ENCODE peak calls at places on chromosomes 5 and 9, in six cellular contexts. K is GM12878, A is upper lobe of left lung, R is K562, W is HepG2, Y is HCT116. P is an unnamed sample.
A peak's percentile ranks its signal among the peaks of the same experiment; 100 is the strongest.

GRCh38 chr5:6488021-6488420 is 39.4 kb downstream of the UBE2QL1 start:
- ATAC-seq in A (no peak), K (no peak), R (no peak), W (no peak), Y (no peak), P (no peak)

GRCh38 chr9:2086971-2087370 is 71.8 kb downstream of the SMARCA2 start:
- ATAC-seq in K (peak; percentile 91), A (no peak), Y (no peak), W (no peak), R (no peak), P (no peak)

GRCh38 chr9:134963546-134963945 is 45.8 kb upstream of the FCN1 start:
- ATAC-seq in W (no peak), K (no peak), Y (no peak), A (no peak), R (no peak), P (no peak)

GRCh38 chr5:154502180-154502579 is 24.2 kb upstream of the HAND1 start:
- ATAC-seq in K (no peak), W (no peak), Y (no peak), A (no peak), R (no peak), P (no peak)

GRCh38 chr9:125549465-125550215 is 157.4 kb downstream of the MAPKAP1 start:
- ATAC-seq in W (peak; percentile 64), R (no peak), K (no peak), Y (no peak), A (peak; percentile 75), P (peak; percentile 65)

GRCh38 chr5:76074487-76074886 is 8.7 kb upstream of the SV2C start:
- ATAC-seq in W (peak; percentile 33), A (peak; percentile 60), R (peak; percentile 73), K (peak; percentile 86), Y (peak; percentile 78), P (no peak)

GRCh38 chr9:37920471-37921167 is 16.7 kb upstream of the SLC25A51 start:
- ATAC-seq in R (peak; percentile 89), W (peak; percentile 34), K (peak; percentile 89), Y (peak; percentile 80), A (no peak), P (no peak)

GRCh38 chr9:15310448-15310847 is 3.4 kb upstream of the TTC39B start:
- ATAC-seq in W (no peak), R (no peak), K (no peak), A (no peak), Y (no peak), P (no peak)

GRCh38 chr5:149802008-149802407 is 71.9 kb downstream of the PPARGC1B start:
- ATAC-seq in W (no peak), R (peak; percentile 7), A (no peak), Y (no peak), K (no peak), P (no peak)

GRCh38 chr5:1108008-1108864 is 3.6 kb downstream of the SLC12A7 start:
- ATAC-seq in W (no peak), Y (no peak), A (peak; percentile 7), R (no peak), K (no peak), P (no peak)
- TF ChIP-seq POLR2AphosphoS5 in W (no peak), Y (no peak), A (no peak), R (no peak), K (no peak), P (no peak)

DNA sequence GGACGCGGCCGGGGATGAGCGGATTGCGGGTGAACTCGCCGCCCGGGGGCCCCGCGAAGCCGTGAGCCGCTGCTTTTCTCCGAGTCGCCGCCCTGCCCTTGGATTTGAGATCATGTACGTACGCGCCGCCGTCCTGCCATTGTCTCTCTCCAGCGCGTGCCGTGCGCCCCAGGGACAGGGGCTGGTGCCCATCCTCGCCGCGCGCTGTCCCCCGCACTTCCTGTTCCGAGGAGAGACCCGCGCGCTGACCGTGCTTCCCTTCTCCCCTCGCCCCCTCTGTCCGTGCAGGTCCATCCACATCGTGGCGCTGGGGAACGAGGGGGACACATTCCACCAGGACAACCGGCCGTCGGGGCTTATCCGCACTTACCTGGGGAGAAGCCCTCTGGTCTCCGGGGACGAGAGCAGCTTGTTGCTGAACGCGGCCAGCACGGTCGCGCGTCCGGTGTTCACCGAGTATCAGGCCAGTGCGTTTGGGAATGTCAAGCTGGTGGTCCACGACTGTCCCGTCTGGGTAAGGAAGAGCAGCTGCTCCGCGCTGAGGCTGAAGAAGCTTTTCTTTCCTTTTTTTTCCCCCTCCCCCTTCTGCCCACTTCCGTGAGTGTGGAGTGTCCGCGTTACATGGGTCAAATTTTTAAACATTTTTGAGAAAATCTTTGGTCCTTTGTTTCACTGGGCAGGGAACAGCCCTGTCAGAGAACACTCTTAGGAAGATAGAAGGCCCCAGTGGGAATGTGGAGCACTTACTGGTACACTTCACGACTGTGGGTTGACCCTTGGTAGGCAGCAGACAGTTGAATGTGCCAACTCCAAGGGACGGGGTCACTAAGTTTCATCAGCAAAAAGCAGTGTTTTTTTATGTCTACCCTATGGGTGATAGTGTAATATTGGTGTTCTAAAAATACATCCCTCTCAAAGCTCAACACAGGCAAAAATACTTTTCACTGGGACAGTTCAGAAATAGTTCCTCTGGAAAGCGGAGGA is 727 bp downstream of the RHOBTB3 start:
- ATAC-seq in R (peak; percentile 14), A (peak; percentile 53), W (peak; percentile 74), Y (peak; percentile 44), K (peak; percentile 40), P (peak; percentile 17)
- TF ChIP-seq POLR2A in R (no peak), A (no peak), W (no peak), Y (peak; percentile 11), K (peak; percentile 24), P (no peak)

GRCh38 chr5:112122353-112122752 is 296.7 kb downstream of the EPB41L4A start:
- ATAC-seq in A (no peak), Y (no peak), K (no peak), W (no peak), R (no peak), P (no peak)
- TF ChIP-seq POLR2AphosphoS5 in A (no peak), Y (no peak), K (no peak), W (no peak), R (no peak), P (no peak)

DNA sequence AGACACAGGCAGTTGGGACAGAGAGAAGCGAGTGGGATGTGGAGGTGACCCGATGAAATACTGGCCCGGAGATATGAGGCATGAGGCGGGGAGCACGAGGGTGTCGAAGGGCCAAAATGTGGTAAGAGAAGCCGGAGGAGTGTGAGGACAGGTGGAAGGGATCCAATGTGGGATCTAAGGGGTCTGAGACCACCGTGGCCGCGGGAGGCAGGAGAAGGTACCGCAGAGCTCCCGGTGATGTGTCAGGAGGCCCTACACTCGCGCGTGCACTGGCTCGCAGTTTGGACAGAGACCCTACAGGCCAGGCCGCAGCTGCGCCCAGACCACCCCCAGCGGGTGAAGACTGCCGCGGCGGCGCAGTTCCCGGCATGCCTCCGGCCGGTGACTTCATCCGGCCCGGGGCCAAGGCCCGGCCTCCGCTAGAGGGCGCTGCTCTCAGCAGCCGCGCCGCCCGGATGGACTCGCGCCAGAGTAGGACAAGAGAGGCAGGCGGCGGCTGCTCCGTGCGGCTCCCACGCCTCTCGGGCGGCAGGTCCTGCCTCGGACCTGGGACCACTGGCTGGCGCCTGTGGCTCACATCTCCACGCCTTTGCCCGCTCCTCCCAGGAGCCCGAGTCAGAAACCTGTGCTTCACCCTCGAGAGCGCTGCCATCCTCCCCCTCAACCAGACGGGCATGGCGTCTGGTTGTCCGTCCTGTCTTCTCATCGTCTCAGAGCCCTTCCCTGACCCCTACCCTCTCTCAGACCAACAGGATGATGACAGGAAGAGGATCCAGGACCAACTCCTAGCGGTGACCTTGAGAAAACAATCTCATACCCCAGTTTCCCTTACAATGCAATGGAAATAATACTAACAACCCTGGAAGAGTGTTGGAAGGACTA is 35.4 kb upstream of the STING1 start:
- ATAC-seq in Y (peak; percentile 84), K (peak; percentile 92), A (peak; percentile 97), R (peak; percentile 95), W (peak; percentile 91), P (peak; percentile 97)
- TF ChIP-seq POLR2A in Y (peak; percentile 73), K (peak; percentile 96), A (peak; percentile 53), R (peak; percentile 89), W (peak; percentile 89), P (peak; percentile 49)

DNA sequence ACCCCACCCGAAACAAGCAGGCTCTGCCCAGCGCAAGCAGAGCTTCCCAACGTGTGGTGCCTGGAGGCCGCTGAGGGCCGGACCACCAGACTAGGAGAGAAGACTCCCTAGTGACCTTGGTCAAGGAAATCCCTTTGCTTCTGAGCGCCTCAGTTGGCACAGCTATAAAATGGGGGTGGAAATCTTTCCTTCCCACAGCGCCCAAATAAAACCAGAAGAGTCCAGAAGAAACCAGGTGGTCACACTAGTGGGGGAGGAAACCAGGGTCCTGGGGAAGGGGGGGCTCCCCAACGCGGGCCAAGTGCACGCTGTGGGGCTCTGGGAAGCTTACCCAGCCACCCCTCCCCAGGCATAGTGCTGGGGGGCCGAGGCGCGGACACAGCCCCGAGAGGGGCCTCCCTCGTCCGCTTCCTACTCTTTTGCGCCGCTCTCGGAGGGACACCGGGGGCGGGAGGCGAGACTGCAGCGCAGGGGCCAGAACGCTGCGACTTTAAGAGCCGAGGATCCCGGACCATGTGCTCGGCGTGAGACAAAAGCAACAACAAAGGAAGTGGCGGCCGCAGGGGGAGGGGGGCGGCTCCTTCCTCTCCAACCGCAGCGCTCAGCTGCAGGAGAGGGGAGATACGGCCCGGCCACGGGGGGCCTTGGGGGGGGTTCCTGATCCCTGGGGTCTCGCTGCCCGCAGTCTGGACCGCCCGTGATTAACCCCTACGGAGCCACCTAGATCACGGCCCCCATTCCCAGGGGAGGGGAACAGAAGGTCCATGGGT is 885 bp downstream of the RNF44 start:
- ATAC-seq in R (peak; percentile 39), W (peak; percentile 43), K (peak; percentile 56), Y (peak; percentile 20), A (peak; percentile 76), P (peak; percentile 22)
- TF ChIP-seq POLR2AphosphoS5 in R (no peak), W (peak; percentile 33), K (no peak), Y (no peak), A (peak; percentile 65), P (peak; percentile 39)

P was measured in gastroesophageal sphincter.